ENCODE peak calls at places on chromosomes 13 and 19, in six cellular contexts. B is glutamatergic neuron; Z is epithelial cell of prostate; S is GM12892; D is HuH-7.5; K is stimulated activated CD4-positive, alpha-beta T cell treated with anti-CD3 and anti-CD28 coated beads, Interleukin-4, amount 100 ng/mL, for 24 hours. A is an unnamed sample.

GRCh38 chr19:11273989-11274388 is 11.7 kb upstream of the DOCK6 start:
- DNase-seq in Z (no peak), B (no peak), K (no peak), D (no peak), S (no peak), A (no peak)

GRCh38 chr19:5826531-5827341 is 12.8 kb downstream of the FUT6 start:
- DNase-seq in S (no peak), K (no peak), Z (no peak), D (peak; percentile 85), B (peak; percentile 73), A (peak; percentile 92)

GRCh38 chr19:11781295-11782057 is 14.7 kb downstream of the ZNF441 start:
- DNase-seq in S (no peak), D (no peak), Z (no peak), K (no peak), B (no peak), A (no peak)

GRCh38 chr19:17519967-17520366 is 8.5 kb downstream of the PGLS start:
- DNase-seq in S (no peak), Z (no peak), B (no peak), D (no peak), K (no peak), A (no peak)

GRCh38 chr13:34667356-34668218 is 274.5 kb upstream of the NBEA start:
- DNase-seq in D (no peak), K (no peak), B (no peak), Z (no peak), S (no peak), A (no peak)

GRCh38 chr19:55109527-55110291 is 7.7 kb downstream of the PPP1R12C start:
- DNase-seq in S (peak; percentile 16), Z (no peak), K (no peak), D (no peak), B (no peak), A (no peak)

GRCh38 chr13:103386341-103386740 is 320.1 kb upstream of the SLC10A2 start:
- DNase-seq in S (no peak), K (no peak), D (no peak), Z (peak; percentile 14), B (no peak), A (peak; percentile 9)

GRCh38 chr19:41876847-41877489 is at the start of gene CD79A:
- DNase-seq in S (peak; percentile 71), D (no peak), Z (no peak), K (no peak), B (no peak), A (no peak)

GRCh38 chr13:107832521-107833095 is 382.7 kb downstream of the LIG4 start:
- DNase-seq in D (no peak), Z (no peak), B (no peak), K (no peak), S (no peak), A (no peak)

GRCh38 chr19:45539460-45539859 is 32.2 kb downstream of the VASP start:
- DNase-seq in B (no peak), S (no peak), K (no peak), Z (no peak), D (no peak), A (no peak)

GRCh38 chr19:41548954-41549688 is 26.8 kb upstream of the CEACAM21 start:
- DNase-seq in K (peak; percentile 84), S (no peak), Z (no peak), D (no peak), B (no peak), A (no peak)

GRCh38 chr13:33937373-33938087 is 119.6 kb downstream of the RFC3 start:
- DNase-seq in K (no peak), B (no peak), Z (peak; percentile 55), D (no peak), S (no peak), A (peak; percentile 83)

GRCh38 chr13:97388385-97388784 is 45.6 kb upstream of the RAP2A start:
- DNase-seq in D (no peak), Z (no peak), K (no peak), B (no peak), S (no peak), A (no peak)

A was measured in SW480.